ENCODE peak calls at places on chromosomes 2 and 18, in eight cellular contexts. One of them, this sample, is unnamed.

GRCh38 chr2:33488178-33488690 is 11.8 kb downstream of the RASGRP3 start:
- DNase-seq in left lung: no peak
- DNase-seq in SK-N-SH: no peak
- DNase-seq in body of pancreas: no peak
- DNase-seq in uterus: no peak
- DNase-seq in mesendoderm: no peak
- DNase-seq in heart right ventricle: no peak
- DNase-seq in DND-41: no peak
- DNase-seq in this sample: no peak

GRCh38 chr2:200455958-200456421 is 53.9 kb downstream of the KCTD18 start:
- DNase-seq in DND-41: no peak
- DNase-seq in heart right ventricle: no peak
- DNase-seq in uterus: no peak
- DNase-seq in left lung: no peak
- DNase-seq in SK-N-SH: no peak
- DNase-seq in mesendoderm: no peak
- DNase-seq in body of pancreas: no peak
- DNase-seq in this sample: no peak

GRCh38 chr2:10654069-10654468 is 35.7 kb downstream of the NOL10 start:
- DNase-seq in body of pancreas: peak
- DNase-seq in uterus: no peak
- DNase-seq in heart right ventricle: no peak
- DNase-seq in mesendoderm: no peak
- DNase-seq in SK-N-SH: no peak
- DNase-seq in left lung: peak
- DNase-seq in DND-41: no peak
- DNase-seq in this sample: no peak

GRCh38 chr18:13376298-13376840 is 157.8 kb downstream of the LDLRAD4 start:
- DNase-seq in SK-N-SH: no peak
- DNase-seq in mesendoderm: no peak
- DNase-seq in left lung: no peak
- DNase-seq in body of pancreas: no peak
- DNase-seq in DND-41: peak
- DNase-seq in uterus: no peak
- DNase-seq in heart right ventricle: no peak
- DNase-seq in this sample: peak

GRCh38 chr2:47307066-47307465 is 95.9 kb upstream of the MSH2 start:
- DNase-seq in heart right ventricle: no peak
- DNase-seq in left lung: no peak
- DNase-seq in uterus: no peak
- DNase-seq in mesendoderm: no peak
- DNase-seq in body of pancreas: no peak
- DNase-seq in SK-N-SH: peak
- DNase-seq in DND-41: no peak
- DNase-seq in this sample: no peak

GRCh38 chr2:11637546-11637945 is 32.4 kb downstream of the NTSR2 start:
- DNase-seq in heart right ventricle: no peak
- DNase-seq in mesendoderm: no peak
- DNase-seq in uterus: no peak
- DNase-seq in body of pancreas: no peak
- DNase-seq in DND-41: no peak
- DNase-seq in SK-N-SH: no peak
- DNase-seq in left lung: no peak
- DNase-seq in this sample: no peak

GRCh38 chr18:44051088-44051487 is 629.6 kb upstream of the SETBP1 start:
- DNase-seq in left lung: no peak
- DNase-seq in heart right ventricle: no peak
- DNase-seq in mesendoderm: peak
- DNase-seq in uterus: no peak
- DNase-seq in DND-41: no peak
- DNase-seq in SK-N-SH: no peak
- DNase-seq in body of pancreas: no peak
- DNase-seq in this sample: no peak

GRCh38 chr18:73528066-73528465 is 619.6 kb downstream of the FBXO15 start:
- DNase-seq in mesendoderm: no peak
- DNase-seq in heart right ventricle: no peak
- DNase-seq in SK-N-SH: no peak
- DNase-seq in body of pancreas: no peak
- DNase-seq in DND-41: no peak
- DNase-seq in left lung: no peak
- DNase-seq in uterus: no peak
- DNase-seq in this sample: no peak

GRCh38 chr2:152465541-152465940 is 130.6 kb downstream of the FMNL2 start:
- DNase-seq in DND-41: no peak
- DNase-seq in mesendoderm: no peak
- DNase-seq in body of pancreas: no peak
- DNase-seq in left lung: no peak
- DNase-seq in uterus: no peak
- DNase-seq in heart right ventricle: no peak
- DNase-seq in SK-N-SH: no peak
- DNase-seq in this sample: no peak

GRCh38 chr2:215619022-215619958 is 183.4 kb upstream of the FN1 start:
- DNase-seq in mesendoderm: peak
- DNase-seq in SK-N-SH: peak
- DNase-seq in left lung: no peak
- DNase-seq in body of pancreas: no peak
- DNase-seq in uterus: no peak
- DNase-seq in DND-41: no peak
- DNase-seq in heart right ventricle: no peak
- DNase-seq in this sample: peak

GRCh38 chr2:239130786-239131325 is 270.0 kb downstream of the HDAC4 start:
- DNase-seq in uterus: no peak
- DNase-seq in mesendoderm: no peak
- DNase-seq in SK-N-SH: no peak
- DNase-seq in body of pancreas: no peak
- DNase-seq in DND-41: no peak
- DNase-seq in left lung: no peak
- DNase-seq in heart right ventricle: no peak
- DNase-seq in this sample: no peak

GRCh38 chr18:490024-490366 is 10.5 kb downstream of the COLEC12 start:
- DNase-seq in left lung: no peak
- DNase-seq in DND-41: no peak
- DNase-seq in SK-N-SH: no peak
- DNase-seq in body of pancreas: no peak
- DNase-seq in mesendoderm: peak
- DNase-seq in uterus: no peak
- DNase-seq in heart right ventricle: no peak
- DNase-seq in this sample: no peak

GRCh38 chr18:36672437-36673344 is 156.1 kb downstream of the TPGS2 start:
- DNase-seq in uterus: no peak
- DNase-seq in mesendoderm: no peak
- DNase-seq in heart right ventricle: no peak
- DNase-seq in DND-41: no peak
- DNase-seq in body of pancreas: peak
- DNase-seq in SK-N-SH: no peak
- DNase-seq in left lung: peak
- DNase-seq in this sample: no peak

GRCh38 chr2:227163445-227163997 is 484 bp downstream of the COL4A4 start:
- DNase-seq in uterus: no peak
- DNase-seq in heart right ventricle: no peak
- DNase-seq in DND-41: no peak
- DNase-seq in body of pancreas: peak
- DNase-seq in left lung: peak
- DNase-seq in mesendoderm: peak
- DNase-seq in SK-N-SH: peak
- DNase-seq in this sample: peak

GRCh38 chr2:191508738-191509137 is 169.2 kb upstream of the NABP1 start:
- DNase-seq in SK-N-SH: no peak
- DNase-seq in heart right ventricle: no peak
- DNase-seq in left lung: no peak
- DNase-seq in DND-41: no peak
- DNase-seq in body of pancreas: no peak
- DNase-seq in uterus: no peak
- DNase-seq in mesendoderm: peak
- DNase-seq in this sample: no peak

GRCh38 chr2:151063271-151063670 is 198.4 kb downstream of the RBM43 start:
- DNase-seq in left lung: no peak
- DNase-seq in SK-N-SH: peak
- DNase-seq in uterus: no peak
- DNase-seq in heart right ventricle: no peak
- DNase-seq in body of pancreas: no peak
- DNase-seq in mesendoderm: peak
- DNase-seq in DND-41: no peak
- DNase-seq in this sample: no peak

GRCh38 chr2:41886757-41887156 is 161.1 kb upstream of the PKDCC start:
- DNase-seq in heart right ventricle: no peak
- DNase-seq in body of pancreas: peak
- DNase-seq in uterus: no peak
- DNase-seq in mesendoderm: no peak
- DNase-seq in SK-N-SH: no peak
- DNase-seq in left lung: no peak
- DNase-seq in DND-41: no peak
- DNase-seq in this sample: peak

GRCh38 chr18:11096839-11097750 is 52.3 kb downstream of the PIEZO2 start:
- DNase-seq in mesendoderm: no peak
- DNase-seq in DND-41: no peak
- DNase-seq in heart right ventricle: no peak
- DNase-seq in body of pancreas: no peak
- DNase-seq in uterus: no peak
- DNase-seq in SK-N-SH: no peak
- DNase-seq in left lung: no peak
- DNase-seq in this sample: no peak

GRCh38 chr2:64025741-64026140 is 6.5 kb upstream of the VPS54 start:
- DNase-seq in heart right ventricle: no peak
- DNase-seq in mesendoderm: no peak
- DNase-seq in uterus: no peak
- DNase-seq in left lung: no peak
- DNase-seq in SK-N-SH: no peak
- DNase-seq in DND-41: peak
- DNase-seq in body of pancreas: no peak
- DNase-seq in this sample: no peak

GRCh38 chr2:176130917-176131616 is 1.6 kb downstream of the HOXD8 start:
- DNase-seq in SK-N-SH: no peak
- DNase-seq in heart right ventricle: no peak
- DNase-seq in mesendoderm: no peak
- DNase-seq in uterus: no peak
- DNase-seq in DND-41: no peak
- DNase-seq in body of pancreas: no peak
- DNase-seq in left lung: no peak
- DNase-seq in this sample: no peak
- H3K27ac ChIP-seq in SK-N-SH: peak
- H3K27ac ChIP-seq in heart right ventricle: no peak
- H3K27ac ChIP-seq in mesendoderm: no peak
- H3K27ac ChIP-seq in uterus: peak
- H3K27ac ChIP-seq in DND-41: no peak
- H3K27ac ChIP-seq in body of pancreas: peak
- H3K27ac ChIP-seq in left lung: no peak
- H3K27ac ChIP-seq in this sample: no peak

GRCh38 chr18:62452280-62452824 is 70.5 kb upstream of the ZCCHC2 start:
- DNase-seq in left lung: no peak
- DNase-seq in SK-N-SH: no peak
- DNase-seq in body of pancreas: no peak
- DNase-seq in DND-41: no peak
- DNase-seq in uterus: no peak
- DNase-seq in mesendoderm: no peak
- DNase-seq in heart right ventricle: no peak
- DNase-seq in this sample: no peak

GRCh38 chr18:62449490-62450104 is 73.2 kb upstream of the ZCCHC2 start:
- DNase-seq in body of pancreas: no peak
- DNase-seq in SK-N-SH: no peak
- DNase-seq in left lung: no peak
- DNase-seq in mesendoderm: no peak
- DNase-seq in heart right ventricle: no peak
- DNase-seq in DND-41: no peak
- DNase-seq in uterus: no peak
- DNase-seq in this sample: no peak

GRCh38 chr18:62448426-62448825 is 74.4 kb upstream of the ZCCHC2 start:
- DNase-seq in left lung: no peak
- DNase-seq in body of pancreas: no peak
- DNase-seq in uterus: no peak
- DNase-seq in DND-41: no peak
- DNase-seq in mesendoderm: no peak
- DNase-seq in heart right ventricle: no peak
- DNase-seq in SK-N-SH: no peak
- DNase-seq in this sample: no peak

GRCh38 chr18:62450175-62450545 is 72.7 kb upstream of the ZCCHC2 start:
- DNase-seq in mesendoderm: no peak
- DNase-seq in uterus: no peak
- DNase-seq in SK-N-SH: no peak
- DNase-seq in heart right ventricle: no peak
- DNase-seq in DND-41: no peak
- DNase-seq in body of pancreas: no peak
- DNase-seq in left lung: no peak
- DNase-seq in this sample: no peak

DNA sequence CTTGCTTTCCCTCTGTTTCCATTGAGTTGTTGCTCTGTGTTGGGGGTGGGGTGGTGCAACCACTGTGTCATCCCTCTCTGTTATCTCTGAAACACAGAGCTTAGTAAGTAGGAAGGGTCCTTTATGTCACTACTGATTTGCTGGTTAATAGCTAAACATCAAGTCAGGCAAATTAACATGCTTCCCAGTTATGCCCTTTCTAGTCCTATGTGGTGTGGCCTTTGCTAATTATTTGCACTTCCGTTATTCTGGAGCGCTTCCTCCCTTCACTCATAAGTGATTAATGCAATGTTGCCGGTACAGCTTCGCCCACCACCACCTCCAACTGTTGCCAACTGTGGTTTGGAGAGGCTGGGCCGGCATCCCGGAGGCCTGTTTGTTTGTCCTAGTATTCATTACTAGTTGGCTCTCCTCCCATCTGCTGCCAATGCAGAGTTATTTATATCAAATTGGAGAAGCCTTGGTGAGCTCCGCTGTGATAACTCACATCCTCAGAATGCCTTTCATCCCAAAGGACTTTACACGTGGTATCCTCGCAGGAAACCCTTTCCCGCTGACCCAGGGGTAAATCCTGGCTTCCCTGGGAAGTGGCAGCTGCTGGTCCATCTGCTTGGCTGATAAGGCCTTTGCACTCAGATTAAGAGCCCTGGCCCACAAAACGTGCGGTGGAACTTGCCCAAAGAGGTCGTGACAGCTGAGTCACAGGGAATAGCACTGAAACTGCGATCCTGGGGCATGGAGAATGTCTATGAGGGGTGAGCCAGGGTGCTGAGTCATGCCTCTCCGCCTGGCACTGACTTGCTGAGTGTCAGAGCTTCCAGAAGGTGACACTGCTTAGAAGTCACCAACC is 72.1 kb upstream of the ZCCHC2 start:
- DNase-seq in SK-N-SH: peak
- DNase-seq in left lung: peak
- DNase-seq in DND-41: no peak
- DNase-seq in heart right ventricle: peak
- DNase-seq in uterus: peak
- DNase-seq in mesendoderm: peak
- DNase-seq in body of pancreas: peak
- DNase-seq in this sample: peak
- H3K27ac ChIP-seq in SK-N-SH: peak
- H3K27ac ChIP-seq in left lung: peak
- H3K27ac ChIP-seq in DND-41: no peak
- H3K27ac ChIP-seq in heart right ventricle: peak
- H3K27ac ChIP-seq in uterus: peak
- H3K27ac ChIP-seq in mesendoderm: peak
- H3K27ac ChIP-seq in body of pancreas: peak
- H3K27ac ChIP-seq in this sample: no peak

GRCh38 chr2:101330253-101330921 is 21.9 kb upstream of the RNF149 start:
- DNase-seq in body of pancreas: peak
- DNase-seq in left lung: peak
- DNase-seq in uterus: no peak
- DNase-seq in heart right ventricle: peak
- DNase-seq in mesendoderm: peak
- DNase-seq in DND-41: peak
- DNase-seq in SK-N-SH: no peak
- DNase-seq in this sample: peak
- H3K27ac ChIP-seq in body of pancreas: peak
- H3K27ac ChIP-seq in left lung: peak
- H3K27ac ChIP-seq in uterus: no peak
- H3K27ac ChIP-seq in heart right ventricle: no peak
- H3K27ac ChIP-seq in mesendoderm: no peak
- H3K27ac ChIP-seq in DND-41: peak
- H3K27ac ChIP-seq in SK-N-SH: no peak
- H3K27ac ChIP-seq in this sample: peak

GRCh38 chr2:105853354-105854088 is 108.8 kb downstream of the NCK2 start:
- DNase-seq in uterus: no peak
- DNase-seq in SK-N-SH: no peak
- DNase-seq in heart right ventricle: no peak
- DNase-seq in DND-41: no peak
- DNase-seq in mesendoderm: peak
- DNase-seq in left lung: no peak
- DNase-seq in body of pancreas: no peak
- DNase-seq in this sample: no peak
- H3K27ac ChIP-seq in uterus: no peak
- H3K27ac ChIP-seq in SK-N-SH: no peak
- H3K27ac ChIP-seq in heart right ventricle: no peak
- H3K27ac ChIP-seq in DND-41: no peak
- H3K27ac ChIP-seq in mesendoderm: no peak
- H3K27ac ChIP-seq in left lung: no peak
- H3K27ac ChIP-seq in body of pancreas: no peak
- H3K27ac ChIP-seq in this sample: no peak

This sample was measured in endodermal cell.